ENCODE peak calls at places on chromosomes 6 and 20, in eight cellular contexts. F, P, T, D, B, V, G and Z are unnamed samples.

GRCh38 chr6:98957440-98957839 is 9.7 kb upstream of the FBXL4 start:
- DNase-seq in F (no peak), P (no peak), T (no peak), D (no peak), B (no peak), V (peak), G (peak), Z (peak)

GRCh38 chr6:10276106-10276505 is 138.8 kb downstream of the TFAP2A start:
- DNase-seq in F (no peak), P (no peak), T (no peak), D (no peak), B (no peak), V (no peak), G (no peak), Z (peak)

GRCh38 chr6:115870464-115870863 is 190.2 kb downstream of the FRK start:
- DNase-seq in F (no peak), P (no peak), T (no peak), D (no peak), B (no peak), V (no peak), G (no peak), Z (no peak)

GRCh38 chr6:11209941-11210340 is 22.5 kb downstream of the NEDD9 start:
- DNase-seq in F (no peak), P (no peak), T (no peak), D (no peak), B (no peak), V (peak), G (no peak), Z (no peak)

GRCh38 chr20:57872816-57873409 is 163.1 kb upstream of the PMEPA1 start:
- DNase-seq in F (no peak), P (no peak), T (no peak), D (no peak), B (no peak), V (no peak), G (no peak), Z (no peak)

GRCh38 chr6:15297895-15298590 is 52.2 kb downstream of the JARID2 start:
- DNase-seq in F (no peak), P (no peak), T (no peak), D (no peak), B (no peak), V (no peak), G (no peak), Z (no peak)

GRCh38 chr20:11496382-11496781 is 421.3 kb upstream of the BTBD3 start:
- DNase-seq in F (no peak), P (no peak), T (no peak), D (no peak), B (no peak), V (no peak), G (no peak), Z (no peak)

GRCh38 chr6:36130672-36131516 is 581 bp downstream of the MAPK13 start:
- DNase-seq in F (no peak), P (peak), T (no peak), D (peak), B (peak), V (no peak), G (peak), Z (no peak)

GRCh38 chr20:54389872-54390271 is 85.5 kb upstream of the DOK5 start:
- DNase-seq in F (no peak), P (no peak), T (no peak), D (no peak), B (no peak), V (no peak), G (no peak), Z (no peak)

GRCh38 chr6:111154981-111155380 is 67.7 kb downstream of the SLC16A10 start:
- DNase-seq in F (no peak), P (no peak), T (no peak), D (no peak), B (no peak), V (no peak), G (no peak), Z (no peak)

GRCh38 chr20:43774754-43775153 is 48.0 kb upstream of the GTSF1L start:
- DNase-seq in F (no peak), P (no peak), T (no peak), D (no peak), B (no peak), V (no peak), G (no peak), Z (no peak)

GRCh38 chr6:147651249-147652063 is 143.0 kb downstream of the SAMD5 start:
- DNase-seq in F (no peak), P (no peak), T (no peak), D (no peak), B (no peak), V (peak), G (no peak), Z (peak)

GRCh38 chr20:3560578-3560977 is 89.8 kb downstream of the ATRN start:
- DNase-seq in F (no peak), P (no peak), T (no peak), D (no peak), B (no peak), V (no peak), G (no peak), Z (no peak)

GRCh38 chr6:106894978-106895702 is 79.4 kb downstream of the CD24 start:
- DNase-seq in F (no peak), P (no peak), T (no peak), D (no peak), B (no peak), V (peak), G (no peak), Z (peak)

GRCh38 chr6:93684339-93684738 is 265.0 kb upstream of the EPHA7 start:
- DNase-seq in F (no peak), P (no peak), T (no peak), D (no peak), B (no peak), V (no peak), G (no peak), Z (no peak)

DNA sequence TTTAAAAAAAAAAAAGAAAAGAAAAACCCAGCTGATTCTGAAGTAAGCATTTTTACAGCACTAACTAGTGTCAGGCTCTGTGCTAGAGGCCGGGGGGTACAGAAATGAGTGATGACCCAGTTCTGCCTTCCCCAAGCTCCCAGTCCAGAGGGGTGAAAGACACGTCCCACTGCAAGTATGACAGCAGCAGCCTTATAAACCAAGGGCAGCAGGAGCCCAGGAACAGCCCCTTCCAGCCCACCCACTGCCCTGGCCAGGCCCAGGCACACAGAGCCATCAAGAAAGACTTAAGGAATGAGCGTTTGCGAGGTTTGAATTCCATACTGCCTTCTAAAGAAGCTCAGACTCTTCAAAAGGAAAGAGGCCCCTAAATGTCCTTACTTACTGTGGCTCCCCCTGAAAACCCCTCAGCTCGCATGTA is 10.1 kb downstream of the TRERF1 start:
- DNase-seq in F (no peak), P (no peak), T (no peak), D (no peak), B (no peak), V (no peak), G (no peak), Z (no peak)
- H3K4me3 ChIP-seq in F (no peak), P (no peak), T (peak), D (no peak), B (no peak), V (no peak), G (no peak), Z (no peak)

DNA sequence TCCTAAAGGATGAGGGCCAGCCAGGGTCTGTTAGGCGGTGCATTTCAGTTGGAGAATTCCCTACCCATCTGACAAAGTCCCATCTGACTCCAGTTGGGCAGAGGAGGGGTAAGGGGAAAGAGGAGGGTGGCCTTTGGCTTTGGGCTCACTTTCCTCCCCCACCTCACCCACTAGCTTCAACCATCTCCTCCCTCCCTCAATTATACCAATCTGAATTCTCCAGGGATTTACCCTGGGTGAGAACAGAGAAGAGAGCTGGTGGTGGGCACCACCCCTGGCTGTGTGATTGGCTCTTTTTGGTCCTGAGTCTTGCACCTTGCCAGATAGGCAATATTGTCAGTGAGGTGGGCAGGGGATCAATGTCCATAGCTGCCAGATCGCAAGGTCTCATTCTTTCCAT is 3.2 kb downstream of the HMGA1 start:
- DNase-seq in F (no peak), P (no peak), T (no peak), D (no peak), B (no peak), V (no peak), G (no peak), Z (no peak)
- H3K4me3 ChIP-seq in F (no peak), P (no peak), T (no peak), D (no peak), B (no peak), V (peak), G (no peak), Z (peak)

GRCh38 chr6:2896741-2897140 is 6.4 kb downstream of the SERPINB9 start:
- DNase-seq in F (no peak), P (no peak), T (no peak), D (no peak), B (no peak), V (no peak), G (no peak), Z (no peak)

GRCh38 chr6:2893276-2893675 is 9.8 kb downstream of the SERPINB9 start:
- DNase-seq in F (no peak), P (no peak), T (no peak), D (no peak), B (no peak), V (no peak), G (no peak), Z (no peak)

GRCh38 chr6:2895072-2895471 is 8.0 kb downstream of the SERPINB9 start:
- DNase-seq in F (no peak), P (no peak), T (no peak), D (no peak), B (no peak), V (no peak), G (no peak), Z (no peak)

GRCh38 chr6:2890981-2891767 is 11.9 kb downstream of the SERPINB9 start:
- DNase-seq in F (no peak), P (no peak), T (no peak), D (no peak), B (no peak), V (no peak), G (no peak), Z (no peak)

DNA sequence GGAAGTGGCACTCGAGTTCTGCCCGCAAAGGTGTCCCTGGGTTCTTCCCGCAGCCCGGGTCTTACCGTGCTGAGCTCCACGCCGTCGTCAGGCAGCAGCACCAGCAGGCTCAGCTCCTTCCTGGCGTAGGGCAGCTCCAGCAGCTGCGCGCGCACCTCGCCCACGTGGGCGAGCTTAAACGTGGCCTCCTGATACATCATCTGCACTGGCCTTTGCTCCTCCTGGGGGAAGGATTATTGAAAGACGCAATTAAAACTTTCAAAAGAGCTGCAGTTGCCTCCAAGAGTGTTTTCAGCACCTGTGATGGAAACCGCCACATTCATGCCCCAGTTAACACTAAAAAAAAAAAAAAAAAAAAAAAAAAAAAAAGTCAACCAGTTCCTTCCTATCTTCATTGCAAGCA is 11.3 kb downstream of the SERPINB9 start:
- DNase-seq in F (no peak), P (peak), T (no peak), D (no peak), B (peak), V (no peak), G (no peak), Z (peak)
- H3K4me3 ChIP-seq in F (no peak), P (peak), T (no peak), D (no peak), B (no peak), V (no peak), G (no peak), Z (no peak)

GRCh38 chr6:28734443-28734959 is 189.3 kb downstream of the TRIM27 start:
- DNase-seq in F (no peak), P (no peak), T (no peak), D (no peak), B (no peak), V (no peak), G (no peak), Z (no peak)

GRCh38 chr6:28737750-28738395 is 185.9 kb downstream of the TRIM27 start:
- DNase-seq in F (no peak), P (no peak), T (no peak), D (no peak), B (no peak), V (no peak), G (no peak), Z (no peak)

GRCh38 chr6:28741363-28741762 is 182.4 kb downstream of the TRIM27 start:
- DNase-seq in F (no peak), P (no peak), T (no peak), D (no peak), B (no peak), V (no peak), G (no peak), Z (no peak)

GRCh38 chr6:28736121-28736520 is 187.7 kb downstream of the TRIM27 start:
- DNase-seq in F (no peak), P (no peak), T (no peak), D (no peak), B (no peak), V (no peak), G (no peak), Z (no peak)

GRCh38 chr6:28738396-28738765 is 185.4 kb downstream of the TRIM27 start:
- DNase-seq in F (no peak), P (no peak), T (no peak), D (no peak), B (no peak), V (no peak), G (no peak), Z (no peak)
- H3K4me3 ChIP-seq in F (no peak), P (no peak), T (no peak), D (no peak), B (no peak), V (no peak), G (no peak), Z (no peak)